ENCODE peak calls at places on chromosomes 16 and 17, in five cellular contexts. One of them, this sample, is unnamed.

GRCh38 chr16:56637814-56638750 is at the start of gene MT1A:
- DNase-seq in AG10803: peak; percentile 44
- DNase-seq in PC-3: no peak
- DNase-seq in left lung: peak; percentile 71
- DNase-seq in A549: peak; percentile 40
- DNase-seq in this sample: no peak

GRCh38 chr17:21823643-21824042 is 131.3 kb downstream of the KCNJ18 start:
- DNase-seq in A549: no peak
- DNase-seq in left lung: no peak
- DNase-seq in AG10803: no peak
- DNase-seq in PC-3: no peak
- DNase-seq in this sample: no peak

GRCh38 chr16:79171504-79172240 is 428.9 kb downstream of the MAF start:
- DNase-seq in left lung: no peak
- DNase-seq in PC-3: no peak
- DNase-seq in AG10803: no peak
- DNase-seq in A549: no peak
- DNase-seq in this sample: no peak

GRCh38 chr17:31696184-31696602 is 162.9 kb downstream of the COPRS start:
- DNase-seq in A549: no peak
- DNase-seq in PC-3: no peak
- DNase-seq in left lung: no peak
- DNase-seq in AG10803: peak; percentile 100
- DNase-seq in this sample: peak; percentile 86

GRCh38 chr16:8863594-8864424 is 5.0 kb downstream of the CARHSP1 start:
- DNase-seq in PC-3: no peak
- DNase-seq in A549: peak; percentile 83
- DNase-seq in left lung: no peak
- DNase-seq in AG10803: no peak
- DNase-seq in this sample: peak; percentile 57

GRCh38 chr17:63419949-63420867 is 25.9 kb downstream of the CYB561 start:
- DNase-seq in left lung: no peak
- DNase-seq in A549: no peak
- DNase-seq in AG10803: no peak
- DNase-seq in PC-3: no peak
- DNase-seq in this sample: no peak

GRCh38 chr17:7586673-7587419 is 3.0 kb downstream of the SOX15 start:
- DNase-seq in AG10803: no peak
- DNase-seq in A549: peak; percentile 89
- DNase-seq in left lung: no peak
- DNase-seq in PC-3: peak; percentile 19
- DNase-seq in this sample: peak; percentile 49

GRCh38 chr17:65990593-65990992 is 201.3 kb downstream of the CEP112 start:
- DNase-seq in left lung: no peak
- DNase-seq in A549: no peak
- DNase-seq in PC-3: no peak
- DNase-seq in AG10803: no peak
- DNase-seq in this sample: no peak

GRCh38 chr17:45363498-45363897 is 46.7 kb upstream of the MAP3K14 start:
- DNase-seq in left lung: no peak
- DNase-seq in A549: no peak
- DNase-seq in AG10803: no peak
- DNase-seq in PC-3: no peak
- DNase-seq in this sample: no peak

GRCh38 chr17:43578699-43579569 is 32.8 kb upstream of the ETV4 start:
- DNase-seq in A549: no peak
- DNase-seq in left lung: no peak
- DNase-seq in PC-3: peak; percentile 69
- DNase-seq in AG10803: peak; percentile 78
- DNase-seq in this sample: peak; percentile 48

GRCh38 chr16:56370836-56371235 is 54.5 kb downstream of the AMFR start:
- DNase-seq in PC-3: peak; percentile 59
- DNase-seq in left lung: no peak
- DNase-seq in A549: peak; percentile 53
- DNase-seq in AG10803: peak; percentile 6
- DNase-seq in this sample: no peak

GRCh38 chr17:49382556-49382955 is 20.5 kb upstream of the ZNF652 start:
- DNase-seq in A549: no peak
- DNase-seq in left lung: no peak
- DNase-seq in PC-3: no peak
- DNase-seq in AG10803: no peak
- DNase-seq in this sample: no peak

GRCh38 chr17:36085710-36086268 is 4.2 kb downstream of the CCL3 start:
- DNase-seq in PC-3: no peak
- DNase-seq in left lung: no peak
- DNase-seq in A549: no peak
- DNase-seq in AG10803: peak; percentile 34
- DNase-seq in this sample: no peak

GRCh38 chr17:22505660-22506059 is 813.3 kb downstream of the KCNJ18 start:
- DNase-seq in A549: no peak
- DNase-seq in PC-3: no peak
- DNase-seq in AG10803: no peak
- DNase-seq in left lung: no peak
- DNase-seq in this sample: no peak

GRCh38 chr16:69924777-69925191 is 26.4 kb upstream of the CLEC18A start:
- DNase-seq in A549: no peak
- DNase-seq in left lung: peak; percentile 41
- DNase-seq in PC-3: no peak
- DNase-seq in AG10803: peak; percentile 87
- DNase-seq in this sample: no peak

GRCh38 chr17:82332669-82333278 is 792 bp downstream of the SECTM1 start:
- DNase-seq in PC-3: peak; percentile 66
- DNase-seq in A549: peak; percentile 58
- DNase-seq in AG10803: peak; percentile 47
- DNase-seq in left lung: peak; percentile 83
- DNase-seq in this sample: peak; percentile 16

GRCh38 chr17:20171741-20172377 is 162.7 kb downstream of the SPECC1 start:
- DNase-seq in AG10803: no peak
- DNase-seq in left lung: no peak
- DNase-seq in PC-3: no peak
- DNase-seq in A549: no peak
- DNase-seq in this sample: no peak

GRCh38 chr17:64214950-64215349 is 48.1 kb downstream of the TEX2 start:
- DNase-seq in A549: no peak
- DNase-seq in AG10803: no peak
- DNase-seq in PC-3: peak; percentile 38
- DNase-seq in left lung: no peak
- DNase-seq in this sample: no peak

GRCh38 chr16:68782198-68783174 is 45.4 kb downstream of the CDH1 start:
- DNase-seq in PC-3: no peak
- DNase-seq in A549: no peak
- DNase-seq in AG10803: no peak
- DNase-seq in left lung: no peak
- DNase-seq in this sample: no peak

GRCh38 chr16:85528528-85529387 is 84.4 kb upstream of the GSE1 start:
- DNase-seq in A549: peak; percentile 26
- DNase-seq in AG10803: no peak
- DNase-seq in left lung: no peak
- DNase-seq in PC-3: no peak
- DNase-seq in this sample: peak; percentile 43

GRCh38 chr17:35868791-35869190 is at the start of gene HEATR9:
- DNase-seq in PC-3: no peak
- DNase-seq in left lung: no peak
- DNase-seq in AG10803: no peak
- DNase-seq in A549: no peak
- DNase-seq in this sample: no peak

GRCh38 chr17:6106212-6106611 is 36.0 kb downstream of the WSCD1 start:
- DNase-seq in PC-3: no peak
- DNase-seq in AG10803: no peak
- DNase-seq in A549: no peak
- DNase-seq in left lung: no peak
- DNase-seq in this sample: no peak

GRCh38 chr16:78005881-78006280 is 16.5 kb upstream of the CLEC3A start:
- DNase-seq in AG10803: no peak
- DNase-seq in A549: peak; percentile 6
- DNase-seq in left lung: no peak
- DNase-seq in PC-3: no peak
- DNase-seq in this sample: peak; percentile 22

GRCh38 chr16:81487301-81487720 is 42.7 kb downstream of the CMIP start:
- DNase-seq in AG10803: no peak
- DNase-seq in left lung: no peak
- DNase-seq in A549: no peak
- DNase-seq in PC-3: no peak
- DNase-seq in this sample: no peak

GRCh38 chr17:43545383-43545632 is 832 bp downstream of the ETV4 start:
- DNase-seq in left lung: peak; percentile 46
- DNase-seq in PC-3: no peak
- DNase-seq in A549: no peak
- DNase-seq in AG10803: no peak
- DNase-seq in this sample: no peak

GRCh38 chr17:75637561-75637960 is 4.3 kb downstream of the SMIM5 start:
- DNase-seq in PC-3: no peak
- DNase-seq in left lung: no peak
- DNase-seq in AG10803: no peak
- DNase-seq in A549: no peak
- DNase-seq in this sample: no peak

GRCh38 chr17:28227278-28228108 is 91.5 kb upstream of the TMEM97 start:
- DNase-seq in AG10803: no peak
- DNase-seq in left lung: peak; percentile 79
- DNase-seq in A549: peak; percentile 93
- DNase-seq in PC-3: peak; percentile 39
- DNase-seq in this sample: peak; percentile 21

GRCh38 chr17:47785538-47786123 is 36.0 kb downstream of the OSBPL7 start:
- DNase-seq in AG10803: no peak
- DNase-seq in left lung: no peak
- DNase-seq in A549: no peak
- DNase-seq in PC-3: peak; percentile 47
- DNase-seq in this sample: no peak

GRCh38 chr16:54817432-54817831 is 113.2 kb upstream of the IRX5 start:
- DNase-seq in A549: peak; percentile 42
- DNase-seq in PC-3: peak; percentile 4
- DNase-seq in left lung: no peak
- DNase-seq in AG10803: peak; percentile 54
- DNase-seq in this sample: no peak
- TF ChIP-seq CTCF in A549: no peak
- TF ChIP-seq CTCF in PC-3: peak; percentile 11
- TF ChIP-seq CTCF in left lung: no peak
- TF ChIP-seq CTCF in AG10803: peak; percentile 57
- TF ChIP-seq CTCF in this sample: peak; percentile 46

GRCh38 chr17:50547736-50548083 is 736 bp downstream of the SPATA20 start:
- DNase-seq in PC-3: no peak
- DNase-seq in left lung: peak; percentile 40
- DNase-seq in AG10803: no peak
- DNase-seq in A549: peak; percentile 45
- DNase-seq in this sample: no peak
- H3K4me3 ChIP-seq in PC-3: peak overlapping the region; percentile 72
- H3K4me3 ChIP-seq in left lung: peak overlapping the region; percentile 53
- H3K4me3 ChIP-seq in AG10803: peak overlapping the region; percentile 71
- H3K4me3 ChIP-seq in A549: peak overlapping the region; percentile 67
- H3K4me3 ChIP-seq in this sample: peak overlapping the region; percentile 70

DNA sequence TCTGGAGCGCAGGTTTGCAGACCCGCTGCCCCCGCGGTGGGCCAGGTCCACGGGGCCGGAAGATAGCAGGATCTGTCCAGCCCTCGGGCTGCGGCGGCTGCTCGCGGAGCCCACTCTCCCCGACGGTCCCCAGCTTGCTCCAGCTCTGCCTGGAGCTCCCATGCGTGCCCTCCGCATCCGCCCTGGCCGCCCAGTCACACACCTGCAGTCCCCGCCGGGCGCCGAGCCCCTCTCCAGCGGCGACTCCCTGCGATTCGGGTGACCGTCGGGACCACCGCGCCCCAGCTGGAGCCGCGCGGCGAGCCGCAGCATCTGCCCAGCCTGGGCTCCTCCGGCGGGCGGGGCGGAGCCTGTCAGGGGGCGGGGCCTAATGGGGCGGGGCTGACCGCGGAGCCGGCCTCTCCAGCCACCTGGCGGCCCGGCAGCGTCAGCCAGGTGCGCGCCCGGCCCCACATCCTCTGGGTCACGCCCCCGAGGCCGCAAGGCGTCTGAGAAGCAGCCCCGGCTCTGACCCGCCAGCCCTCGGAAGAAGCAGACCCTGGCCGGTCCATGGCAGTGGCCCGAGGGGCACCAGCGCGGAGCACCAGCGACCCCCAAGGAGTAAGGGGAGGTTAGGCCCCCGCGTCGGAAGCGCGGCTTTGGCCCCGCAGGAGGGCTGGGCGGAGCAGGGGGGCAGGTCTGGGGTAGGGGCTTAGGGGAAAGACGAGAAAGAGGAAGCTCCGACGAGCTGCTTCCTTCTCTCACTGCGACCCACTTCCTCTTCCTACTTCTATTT is at the start of gene PIK3R5:
- DNase-seq in AG10803: no peak
- DNase-seq in left lung: peak; percentile 72
- DNase-seq in PC-3: no peak
- DNase-seq in A549: no peak
- DNase-seq in this sample: no peak
- TF ChIP-seq CTCF in AG10803: no peak
- TF ChIP-seq CTCF in left lung: no peak
- TF ChIP-seq CTCF in PC-3: no peak
- TF ChIP-seq CTCF in A549: no peak
- TF ChIP-seq CTCF in this sample: no peak

GRCh38 chr17:50629902-50630301 is 4.8 kb upstream of the ABCC3 start:
- DNase-seq in AG10803: peak; percentile 45
- DNase-seq in left lung: no peak
- DNase-seq in PC-3: no peak
- DNase-seq in A549: no peak
- DNase-seq in this sample: no peak

GRCh38 chr17:50627386-50627781 is 7.3 kb upstream of the ABCC3 start:
- DNase-seq in A549: no peak
- DNase-seq in AG10803: no peak
- DNase-seq in left lung: no peak
- DNase-seq in PC-3: no peak
- DNase-seq in this sample: no peak

GRCh38 chr17:50626037-50626574 is 8.6 kb upstream of the ABCC3 start:
- DNase-seq in left lung: no peak
- DNase-seq in PC-3: peak; percentile 76
- DNase-seq in A549: peak; percentile 88
- DNase-seq in AG10803: peak; percentile 74
- DNase-seq in this sample: peak; percentile 92

GRCh38 chr17:50630524-50631194 is 4.0 kb upstream of the ABCC3 start:
- DNase-seq in A549: peak; percentile 66
- DNase-seq in PC-3: peak; percentile 89
- DNase-seq in left lung: no peak
- DNase-seq in AG10803: no peak
- DNase-seq in this sample: peak; percentile 63

DNA sequence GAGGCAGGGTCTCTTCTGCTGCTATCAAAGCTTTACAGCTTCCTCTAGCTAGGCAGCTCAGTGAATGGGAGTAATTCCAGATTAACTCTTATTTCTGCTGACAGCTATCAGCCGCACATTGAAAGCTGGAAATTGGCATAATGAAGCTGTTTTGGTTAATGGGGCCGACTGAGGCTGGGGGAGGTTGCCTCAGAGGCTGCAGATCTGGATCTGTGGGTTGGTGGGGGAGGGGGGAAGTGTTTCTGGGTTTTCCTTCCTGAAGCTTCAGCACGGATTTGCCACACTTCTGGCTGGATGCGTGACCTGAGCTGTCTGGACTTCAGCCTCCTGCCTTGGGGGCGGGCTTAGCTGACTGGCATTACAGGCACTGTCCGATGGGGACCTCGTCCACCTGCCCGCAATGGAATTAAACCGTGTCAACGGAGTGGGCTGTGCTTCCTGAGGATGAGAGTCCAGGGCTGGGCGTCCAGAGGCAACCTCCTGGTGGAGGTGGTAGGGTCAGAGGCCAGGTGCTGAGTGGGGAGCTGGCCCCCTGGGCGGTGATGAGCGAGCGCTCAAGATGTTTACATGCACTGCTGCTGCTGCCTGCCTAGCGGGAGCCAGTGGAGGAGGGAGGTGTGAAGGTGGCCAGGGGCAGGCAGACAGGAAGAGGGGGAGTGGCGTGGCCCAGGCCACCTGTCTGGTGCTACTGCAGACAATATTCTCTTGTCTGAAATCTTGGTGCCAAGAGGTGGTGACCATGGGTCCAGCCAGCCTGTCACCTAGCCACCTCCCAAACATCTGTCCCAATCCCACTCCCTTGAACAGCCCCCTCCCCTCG is 6.7 kb upstream of the ABCC3 start:
- DNase-seq in PC-3: peak; percentile 48
- DNase-seq in AG10803: no peak
- DNase-seq in left lung: no peak
- DNase-seq in A549: peak; percentile 77
- DNase-seq in this sample: peak; percentile 37
- H3K4me3 ChIP-seq in PC-3: peak overlapping the region; percentile 32
- H3K4me3 ChIP-seq in AG10803: no peak overlapping the region
- H3K4me3 ChIP-seq in left lung: no peak overlapping the region
- H3K4me3 ChIP-seq in A549: no peak overlapping the region
- H3K4me3 ChIP-seq in this sample: peak overlapping the region; percentile 38

This sample was measured in BE2C.